ENCODE peak calls at places on chromosomes 3 and 15, in eight cellular contexts. N is CD8-positive, alpha-beta memory T cell; A is CD4-positive, alpha-beta memory T cell; H is pancreas; O is sigmoid colon; X is tibial nerve; U is fibroblast of villous mesenchyme; V is lung. I is an unnamed sample.

GRCh38 chr3:183222631-183223030 is 30.4 kb upstream of the B3GNT5 start:
- DNase-seq in O (no peak), V (no peak), N (no peak), A (no peak), U (no peak), X (no peak), H (no peak), I (no peak)

GRCh38 chr3:14480207-14481017 is 59.7 kb downstream of the GRIP2 start:
- DNase-seq in H (no peak), V (peak), X (no peak), O (no peak), U (peak), N (no peak), A (no peak), I (peak)

GRCh38 chr3:196207833-196208607 is 3.2 kb downstream of the ZDHHC19 start:
- DNase-seq in H (peak), N (peak), X (no peak), A (peak), U (peak), O (no peak), V (peak), I (peak)

GRCh38 chr3:177460100-177460499 is 262.8 kb upstream of the TBL1XR1 start:
- DNase-seq in U (peak), N (no peak), V (no peak), H (no peak), X (no peak), A (no peak), O (no peak), I (no peak)

GRCh38 chr3:100954990-100955389 is 38.2 kb downstream of the ABI3BP start:
- DNase-seq in A (no peak), U (peak), H (no peak), X (peak), V (no peak), N (no peak), O (peak), I (no peak)

GRCh38 chr3:194500198-194500597 is 13.4 kb upstream of the ATP13A3 start:
- DNase-seq in V (no peak), O (no peak), H (no peak), A (no peak), U (no peak), X (no peak), N (no peak), I (no peak)

GRCh38 chr3:33787328-33788009 is 11.0 kb upstream of the PDCD6IP start:
- DNase-seq in N (peak), U (peak), A (peak), V (peak), H (peak), O (peak), X (peak), I (peak)

GRCh38 chr3:15983232-15983631 is 185.5 kb upstream of the ANKRD28 start:
- DNase-seq in O (no peak), X (no peak), A (no peak), N (no peak), V (no peak), H (no peak), U (peak), I (no peak)

GRCh38 chr3:132837615-132838014 is 115.4 kb upstream of the NPHP3 start:
- DNase-seq in N (no peak), O (no peak), U (no peak), X (no peak), V (no peak), H (no peak), A (no peak), I (no peak)

GRCh38 chr3:143241556-143241955 is 122.0 kb downstream of the CHST2 start:
- DNase-seq in H (no peak), V (no peak), O (no peak), U (peak), N (no peak), X (no peak), A (no peak), I (no peak)

GRCh38 chr3:49295489-49296058 is 18.5 kb upstream of the C3orf62 start:
- DNase-seq in X (peak), A (peak), H (no peak), U (peak), O (no peak), V (no peak), N (no peak), I (no peak)

GRCh38 chr3:117696871-117697270 is 987.3 kb downstream of the TUSC7 start:
- DNase-seq in N (no peak), V (no peak), X (no peak), U (no peak), A (no peak), O (no peak), H (no peak), I (no peak)

GRCh38 chr3:197168606-197169005 is 129.8 kb downstream of the DLG1 start:
- DNase-seq in X (no peak), U (peak), N (no peak), O (no peak), A (peak), V (no peak), H (no peak), I (no peak)

GRCh38 chr3:117281371-117281770 is 571.8 kb downstream of the TUSC7 start:
- DNase-seq in H (no peak), O (no peak), X (no peak), U (no peak), V (no peak), N (no peak), A (no peak), I (no peak)

GRCh38 chr3:195187609-195188529 is 83.1 kb downstream of the XXYLT1 start:
- DNase-seq in O (peak), H (no peak), V (no peak), X (no peak), U (peak), N (no peak), A (no peak), I (no peak)

GRCh38 chr15:73996939-73997338 is 2.4 kb downstream of the PML start:
- DNase-seq in V (no peak), U (peak), A (peak), O (peak), N (no peak), H (no peak), X (no peak), I (no peak)

GRCh38 chr15:40461958-40462357 is 8.8 kb upstream of the CHST14 start:
- DNase-seq in N (no peak), H (no peak), A (no peak), U (no peak), O (no peak), V (no peak), X (no peak), I (no peak)

GRCh38 chr3:185822957-185823279 is 1.9 kb downstream of the IGF2BP2 start:
- DNase-seq in H (no peak), O (no peak), X (no peak), A (no peak), V (no peak), U (no peak), N (no peak), I (no peak)
- H3K4me3 ChIP-seq in H (peak), O (peak), X (peak), A (no peak), V (peak), U (peak), N (peak), I (peak)

GRCh38 chr3:129345971-129346370 is 67.3 kb downstream of the HMCES start:
- DNase-seq in U (no peak), V (no peak), O (no peak), A (no peak), X (no peak), N (no peak), H (no peak), I (no peak)

GRCh38 chr3:129343643-129344360 is 65.1 kb downstream of the HMCES start:
- DNase-seq in O (no peak), U (no peak), H (peak), X (no peak), V (no peak), N (no peak), A (peak), I (no peak)

GRCh38 chr3:129345281-129345680 is 66.6 kb downstream of the HMCES start:
- DNase-seq in H (no peak), X (no peak), O (no peak), A (no peak), U (no peak), N (no peak), V (no peak), I (no peak)

GRCh38 chr3:129346690-129347440 is 68.2 kb downstream of the HMCES start:
- DNase-seq in O (no peak), X (no peak), A (no peak), H (no peak), V (no peak), N (no peak), U (no peak), I (no peak)

DNA sequence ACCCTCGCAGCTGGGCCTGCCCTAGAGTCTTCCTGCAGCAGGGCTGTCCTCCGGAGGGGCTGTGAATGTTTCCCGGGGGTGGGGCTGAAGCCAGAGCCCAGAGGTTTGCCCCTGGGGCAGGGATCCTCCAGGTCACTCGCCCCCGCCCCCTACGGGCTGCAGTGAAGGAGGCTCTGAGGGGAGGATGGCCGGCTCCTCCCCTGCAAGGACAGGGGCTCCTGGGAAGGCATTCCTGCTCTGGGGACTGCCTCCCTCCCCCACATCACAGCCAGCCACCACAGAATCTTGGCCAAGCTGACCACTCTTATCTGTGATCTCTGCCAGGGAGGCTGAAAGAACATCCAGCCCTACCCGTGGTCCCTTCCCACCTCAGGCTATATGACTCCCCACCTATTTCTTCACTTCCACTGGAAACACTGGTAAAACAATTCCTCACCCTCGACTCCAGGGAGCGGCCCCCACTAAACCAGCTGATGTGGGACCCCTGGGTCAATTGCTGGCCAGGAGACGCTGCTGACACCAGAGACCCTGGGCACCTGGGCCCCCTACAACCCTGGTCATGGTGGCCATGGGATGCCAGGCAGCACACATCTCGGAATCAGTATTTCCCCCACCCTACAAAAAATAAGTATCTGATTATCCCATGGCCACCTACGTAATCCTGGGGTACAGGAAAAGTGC is 66.0 kb downstream of the HMCES start:
- DNase-seq in O (no peak), N (no peak), V (no peak), X (no peak), A (no peak), U (no peak), H (no peak), I (no peak)
- H3K4me3 ChIP-seq in O (no peak), N (no peak), V (no peak), X (no peak), A (no peak), U (no peak), H (peak), I (no peak)

GRCh38 chr15:89377842-89378698 is 43.4 kb upstream of the POLG start:
- DNase-seq in A (no peak), V (no peak), X (no peak), O (no peak), U (no peak), N (no peak), H (no peak), I (no peak)
- H3K4me3 ChIP-seq in A (no peak), V (no peak), X (no peak), O (peak), U (no peak), N (peak), H (peak), I (no peak)

GRCh38 chr3:9500108-9501050 is 53.2 kb downstream of the LHFPL4 start:
- DNase-seq in N (peak), H (peak), X (no peak), A (peak), V (peak), O (no peak), U (peak), I (no peak)
- H3K4me3 ChIP-seq in N (no peak), H (no peak), X (no peak), A (no peak), V (no peak), O (no peak), U (no peak), I (no peak)

GRCh38 chr3:50517721-50518206 is 14.3 kb upstream of the CACNA2D2 start:
- DNase-seq in A (no peak), N (no peak), X (no peak), V (no peak), O (no peak), U (no peak), H (no peak), I (no peak)

GRCh38 chr3:50515565-50516047 is 12.2 kb upstream of the CACNA2D2 start:
- DNase-seq in V (peak), O (no peak), H (no peak), X (no peak), A (no peak), N (no peak), U (no peak), I (no peak)

GRCh38 chr3:50519471-50520089 is 16.1 kb upstream of the CACNA2D2 start:
- DNase-seq in O (no peak), H (peak), V (peak), A (peak), X (peak), U (peak), N (peak), I (peak)

GRCh38 chr3:50518441-50518840 is 15.0 kb upstream of the CACNA2D2 start:
- DNase-seq in N (no peak), V (no peak), H (no peak), U (no peak), X (no peak), O (no peak), A (no peak), I (no peak)

GRCh38 chr3:50516048-50516871 is 12.8 kb upstream of the CACNA2D2 start:
- DNase-seq in N (no peak), H (no peak), X (no peak), O (no peak), V (peak), A (no peak), U (peak), I (peak)
- H3K4me3 ChIP-seq in N (no peak), H (no peak), X (no peak), O (peak), V (no peak), A (no peak), U (no peak), I (no peak)

DNA sequence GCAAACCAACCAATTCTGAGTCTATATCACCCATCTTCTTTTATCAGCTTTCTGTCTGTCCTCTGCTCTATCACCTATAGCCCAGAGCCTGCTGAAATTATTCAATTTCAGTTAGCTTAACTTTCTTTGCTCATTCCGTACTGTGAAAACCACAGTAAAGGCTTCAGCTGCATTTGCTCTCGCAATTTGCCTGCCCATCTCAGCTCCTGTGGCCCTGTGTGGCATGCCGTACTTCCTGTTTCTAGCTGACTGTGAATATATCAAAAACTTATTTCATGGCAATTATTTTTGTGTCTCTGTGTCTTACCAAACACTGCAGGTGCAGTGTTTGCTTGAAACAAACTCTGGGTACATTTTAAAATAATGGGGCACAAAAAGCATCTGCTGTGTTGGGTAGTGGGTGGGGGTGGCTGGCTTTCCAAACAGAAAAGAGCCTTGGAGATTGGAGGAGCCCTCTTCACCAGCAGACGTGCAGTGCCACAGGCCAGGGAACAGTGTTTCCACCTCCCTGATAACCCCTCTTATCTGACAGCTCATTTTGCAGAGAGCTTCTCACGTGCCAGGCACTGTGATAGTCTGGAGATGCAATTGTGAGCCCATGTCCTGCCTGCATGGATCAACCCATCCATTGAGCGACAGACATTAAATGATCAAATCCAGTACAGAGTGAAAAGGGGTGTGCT is 45.2 kb downstream of the GASK1A start:
- DNase-seq in N (peak), O (no peak), V (no peak), A (peak), X (no peak), H (no peak), U (no peak), I (no peak)
- H3K4me3 ChIP-seq in N (peak), O (no peak), V (no peak), A (no peak), X (no peak), H (no peak), U (no peak), I (no peak)

GRCh38 chr3:184630861-184631260 is 69.3 kb downstream of the EPHB3 start:
- DNase-seq in H (no peak), N (no peak), U (no peak), A (no peak), V (no peak), X (no peak), O (no peak), I (no peak)
- H3K4me3 ChIP-seq in H (no peak), N (no peak), U (no peak), A (no peak), V (no peak), X (no peak), O (no peak), I (no peak)